ENCODE peak calls at places on chromosome 19, in five cellular contexts. One of them, this sample, is unnamed.

GRCh38 chr19:42091300-42092266 is 15.6 kb downstream of the ZNF574 start:
- DNase-seq in T-helper 2 cell: no peak
- DNase-seq in MCF 10A: peak
- DNase-seq in activated T-helper 1 cell treated with anti-CD3 and anti-CD28 coated beads, Interleukin-12 subunit alpha, Interleukin-12 subunit beta, Interleukin-2, Interleukin-4 antibody, amounts not matched to agents 30 ng/mL and 10 ng/mL and 1 ng/mL, durations not matched to agents 14 hours and 24 hours and 36 hours: no peak
- DNase-seq in spleen: peak
- DNase-seq in this sample: no peak

GRCh38 chr19:35609881-35610353 is 2.6 kb upstream of the HAUS5 start:
- DNase-seq in MCF 10A: no peak
- DNase-seq in spleen: peak
- DNase-seq in T-helper 2 cell: no peak
- DNase-seq in activated T-helper 1 cell treated with anti-CD3 and anti-CD28 coated beads, Interleukin-12 subunit alpha, Interleukin-12 subunit beta, Interleukin-2, Interleukin-4 antibody, amounts not matched to agents 30 ng/mL and 10 ng/mL and 1 ng/mL, durations not matched to agents 14 hours and 24 hours and 36 hours: peak
- DNase-seq in this sample: no peak

GRCh38 chr19:16383584-16384161 is 59.0 kb downstream of the KLF2 start:
- DNase-seq in MCF 10A: peak
- DNase-seq in activated T-helper 1 cell treated with anti-CD3 and anti-CD28 coated beads, Interleukin-12 subunit alpha, Interleukin-12 subunit beta, Interleukin-2, Interleukin-4 antibody, amounts not matched to agents 30 ng/mL and 10 ng/mL and 1 ng/mL, durations not matched to agents 14 hours and 24 hours and 36 hours: no peak
- DNase-seq in spleen: peak
- DNase-seq in T-helper 2 cell: no peak
- DNase-seq in this sample: no peak

GRCh38 chr19:1575323-1576241 is 7.5 kb upstream of the MEX3D start:
- DNase-seq in activated T-helper 1 cell treated with anti-CD3 and anti-CD28 coated beads, Interleukin-12 subunit alpha, Interleukin-12 subunit beta, Interleukin-2, Interleukin-4 antibody, amounts not matched to agents 30 ng/mL and 10 ng/mL and 1 ng/mL, durations not matched to agents 14 hours and 24 hours and 36 hours: no peak
- DNase-seq in T-helper 2 cell: no peak
- DNase-seq in MCF 10A: no peak
- DNase-seq in spleen: no peak
- DNase-seq in this sample: no peak

GRCh38 chr19:374183-374885 is 29.7 kb upstream of the MIER2 start:
- DNase-seq in activated T-helper 1 cell treated with anti-CD3 and anti-CD28 coated beads, Interleukin-12 subunit alpha, Interleukin-12 subunit beta, Interleukin-2, Interleukin-4 antibody, amounts not matched to agents 30 ng/mL and 10 ng/mL and 1 ng/mL, durations not matched to agents 14 hours and 24 hours and 36 hours: no peak
- DNase-seq in spleen: peak
- DNase-seq in T-helper 2 cell: no peak
- DNase-seq in MCF 10A: peak
- DNase-seq in this sample: no peak

GRCh38 chr19:4139614-4140236 is 13.7 kb upstream of the CREB3L3 start:
- DNase-seq in spleen: peak
- DNase-seq in T-helper 2 cell: peak
- DNase-seq in activated T-helper 1 cell treated with anti-CD3 and anti-CD28 coated beads, Interleukin-12 subunit alpha, Interleukin-12 subunit beta, Interleukin-2, Interleukin-4 antibody, amounts not matched to agents 30 ng/mL and 10 ng/mL and 1 ng/mL, durations not matched to agents 14 hours and 24 hours and 36 hours: peak
- DNase-seq in MCF 10A: peak
- DNase-seq in this sample: peak

GRCh38 chr19:55483681-55484361 is 1.2 kb upstream of the NAT14 start:
- DNase-seq in T-helper 2 cell: no peak
- DNase-seq in spleen: peak
- DNase-seq in activated T-helper 1 cell treated with anti-CD3 and anti-CD28 coated beads, Interleukin-12 subunit alpha, Interleukin-12 subunit beta, Interleukin-2, Interleukin-4 antibody, amounts not matched to agents 30 ng/mL and 10 ng/mL and 1 ng/mL, durations not matched to agents 14 hours and 24 hours and 36 hours: no peak
- DNase-seq in MCF 10A: no peak
- DNase-seq in this sample: no peak

GRCh38 chr19:3397266-3398022 is 31.1 kb downstream of the NFIC start:
- DNase-seq in T-helper 2 cell: no peak
- DNase-seq in spleen: no peak
- DNase-seq in activated T-helper 1 cell treated with anti-CD3 and anti-CD28 coated beads, Interleukin-12 subunit alpha, Interleukin-12 subunit beta, Interleukin-2, Interleukin-4 antibody, amounts not matched to agents 30 ng/mL and 10 ng/mL and 1 ng/mL, durations not matched to agents 14 hours and 24 hours and 36 hours: no peak
- DNase-seq in MCF 10A: no peak
- DNase-seq in this sample: no peak

GRCh38 chr19:28242317-28242927 is 970.5 kb downstream of the UQCRFS1 start:
- DNase-seq in T-helper 2 cell: no peak
- DNase-seq in spleen: no peak
- DNase-seq in activated T-helper 1 cell treated with anti-CD3 and anti-CD28 coated beads, Interleukin-12 subunit alpha, Interleukin-12 subunit beta, Interleukin-2, Interleukin-4 antibody, amounts not matched to agents 30 ng/mL and 10 ng/mL and 1 ng/mL, durations not matched to agents 14 hours and 24 hours and 36 hours: peak
- DNase-seq in MCF 10A: peak
- DNase-seq in this sample: no peak

GRCh38 chr19:4229179-4229931 is at the start of gene EBI3:
- DNase-seq in MCF 10A: peak
- DNase-seq in activated T-helper 1 cell treated with anti-CD3 and anti-CD28 coated beads, Interleukin-12 subunit alpha, Interleukin-12 subunit beta, Interleukin-2, Interleukin-4 antibody, amounts not matched to agents 30 ng/mL and 10 ng/mL and 1 ng/mL, durations not matched to agents 14 hours and 24 hours and 36 hours: peak
- DNase-seq in T-helper 2 cell: no peak
- DNase-seq in spleen: peak
- DNase-seq in this sample: no peak

GRCh38 chr19:39704181-39705044 is at the start of gene LGALS14:
- DNase-seq in MCF 10A: no peak
- DNase-seq in T-helper 2 cell: no peak
- DNase-seq in spleen: no peak
- DNase-seq in activated T-helper 1 cell treated with anti-CD3 and anti-CD28 coated beads, Interleukin-12 subunit alpha, Interleukin-12 subunit beta, Interleukin-2, Interleukin-4 antibody, amounts not matched to agents 30 ng/mL and 10 ng/mL and 1 ng/mL, durations not matched to agents 14 hours and 24 hours and 36 hours: no peak
- DNase-seq in this sample: no peak

GRCh38 chr19:51163257-51163656 is 21.2 kb downstream of the SIGLEC7 start:
- DNase-seq in activated T-helper 1 cell treated with anti-CD3 and anti-CD28 coated beads, Interleukin-12 subunit alpha, Interleukin-12 subunit beta, Interleukin-2, Interleukin-4 antibody, amounts not matched to agents 30 ng/mL and 10 ng/mL and 1 ng/mL, durations not matched to agents 14 hours and 24 hours and 36 hours: no peak
- DNase-seq in MCF 10A: no peak
- DNase-seq in spleen: no peak
- DNase-seq in T-helper 2 cell: no peak
- DNase-seq in this sample: no peak